ENCODE peak calls at places on chromosomes 4 and X, in ten cellular contexts. U, Y, R, V, P, L, C, F, J and X are unnamed samples.
A peak's percentile ranks its signal among the peaks of the same experiment; 100 is the strongest.

GRCh38 chrX:68694429-68695205 is 47.2 kb downstream of the STARD8 start:
- DNase-seq in U (no peak), Y (no peak), R (no peak), V (no peak), P (no peak), L (no peak), C (no peak), F (peak; percentile 45), J (no peak), X (no peak)

GRCh38 chr4:63566658-63567057 is 842.6 kb downstream of the TECRL start:
- DNase-seq in U (no peak), Y (no peak), R (no peak), V (no peak), P (no peak), L (no peak), C (no peak), F (no peak), J (no peak), X (no peak)

GRCh38 chr4:1366371-1367229 is 19.6 kb downstream of the UVSSA start:
- DNase-seq in U (no peak), Y (no peak), R (no peak), V (no peak), P (no peak), L (no peak), C (no peak), F (no peak), J (no peak), X (no peak)

GRCh38 chrX:25017667-25018247 is 2.0 kb upstream of the ARX start:
- DNase-seq in U (no peak), Y (no peak), R (no peak), V (no peak), P (no peak), L (no peak), C (no peak), F (no peak), J (no peak), X (no peak)

GRCh38 chr4:112523008-112523440 is 7.0 kb upstream of the NEUROG2 start:
- DNase-seq in U (peak; percentile 50), Y (peak; percentile 41), R (no peak), V (peak; percentile 31), P (no peak), L (peak; percentile 66), C (peak; percentile 57), F (no peak), J (peak; percentile 49), X (peak; percentile 61)

GRCh38 chr4:47187608-47188007 is 156.2 kb downstream of the GABRB1 start:
- DNase-seq in U (no peak), Y (no peak), R (no peak), V (no peak), P (no peak), L (no peak), C (no peak), F (no peak), J (no peak), X (no peak)

GRCh38 chrX:42776195-42776594 is 1.8 kb downstream of the PPP1R2C start:
- DNase-seq in U (no peak), Y (peak; percentile 18), R (no peak), V (no peak), P (no peak), L (no peak), C (peak; percentile 55), F (no peak), J (peak; percentile 88), X (no peak)

GRCh38 chrX:22135171-22135711 is 103.1 kb downstream of the PHEX start:
- DNase-seq in U (no peak), Y (no peak), R (no peak), V (no peak), P (no peak), L (peak; percentile 45), C (peak; percentile 53), F (peak; percentile 46), J (peak; percentile 35), X (no peak)

GRCh38 chr4:1133033-1133432 is 19.7 kb upstream of the RNF212 start:
- DNase-seq in U (no peak), Y (no peak), R (no peak), V (no peak), P (no peak), L (no peak), C (no peak), F (no peak), J (no peak), X (no peak)

GRCh38 chrX:13059676-13060499 is 15.5 kb upstream of the FAM9C start:
- DNase-seq in U (no peak), Y (peak; percentile 54), R (no peak), V (no peak), P (peak; percentile 26), L (peak; percentile 73), C (peak; percentile 71), F (peak; percentile 37), J (peak; percentile 44), X (no peak)

GRCh38 chr4:152910521-152910920 is 25.6 kb upstream of the FHDC1 start:
- DNase-seq in U (no peak), Y (no peak), R (no peak), V (no peak), P (no peak), L (no peak), C (no peak), F (no peak), J (no peak), X (no peak)

GRCh38 chrX:115679460-115679859 is 118.5 kb downstream of the PLS3 start:
- DNase-seq in U (no peak), Y (peak; percentile 25), R (no peak), V (no peak), P (peak; percentile 7), L (peak; percentile 39), C (peak; percentile 28), F (peak; percentile 44), J (peak; percentile 38), X (no peak)

GRCh38 chr4:24754586-24754985 is 40.8 kb upstream of the SOD3 start:
- DNase-seq in U (no peak), Y (no peak), R (no peak), V (no peak), P (no peak), L (no peak), C (no peak), F (no peak), J (peak; percentile 3), X (no peak)

GRCh38 chrX:30309139-30309571 is at the start of gene NR0B1:
- DNase-seq in U (no peak), Y (peak; percentile 18), R (no peak), V (no peak), P (no peak), L (no peak), C (peak; percentile 8), F (peak; percentile 31), J (no peak), X (no peak)

GRCh38 chr4:20829958-20830357 is 129.7 kb downstream of the PACRGL start:
- DNase-seq in U (no peak), Y (no peak), R (no peak), V (no peak), P (no peak), L (peak; percentile 6), C (peak; percentile 4), F (peak; percentile 73), J (peak; percentile 54), X (no peak)

GRCh38 chrX:137654481-137654880 is 88.6 kb downstream of the ZIC3 start:
- DNase-seq in U (no peak), Y (no peak), R (no peak), V (no peak), P (no peak), L (no peak), C (no peak), F (no peak), J (no peak), X (no peak)

GRCh38 chrX:63761639-63762038 is 23.4 kb downstream of the ARHGEF9 start:
- DNase-seq in U (no peak), Y (no peak), R (no peak), V (no peak), P (no peak), L (no peak), C (no peak), F (peak; percentile 12), J (peak; percentile 3), X (no peak)

GRCh38 chr4:128295255-128295654 is 7.6 kb upstream of the PGRMC2 start:
- DNase-seq in U (no peak), Y (no peak), R (no peak), V (no peak), P (no peak), L (no peak), C (no peak), F (no peak), J (no peak), X (no peak)
- H3K27ac ChIP-seq in U (no peak overlapping the region), Y (no peak overlapping the region), R (no peak overlapping the region), V (no peak overlapping the region), P (no peak overlapping the region), L (no peak overlapping the region), C (no peak overlapping the region), F (no peak overlapping the region), J (no peak overlapping the region), X (no peak overlapping the region)

GRCh38 chr4:12723849-12724447 is 760.2 kb downstream of the RAB28 start:
- DNase-seq in U (no peak), Y (peak; percentile 42), R (no peak), V (no peak), P (no peak), L (no peak), C (no peak), F (peak; percentile 15), J (no peak), X (no peak)
- H3K4me1 ChIP-seq in U (no peaks in the 10 kb centered on the region), Y (no peaks in the 10 kb centered on the region), R (no peaks in the 10 kb centered on the region), V (no peaks in the 10 kb centered on the region), P (no peaks in the 10 kb centered on the region), L (no peaks in the 10 kb centered on the region), C (no peaks in the 10 kb centered on the region), F (no peaks in the 10 kb centered on the region), J (no peaks in the 10 kb centered on the region), X (no peaks in the 10 kb centered on the region)

DNA sequence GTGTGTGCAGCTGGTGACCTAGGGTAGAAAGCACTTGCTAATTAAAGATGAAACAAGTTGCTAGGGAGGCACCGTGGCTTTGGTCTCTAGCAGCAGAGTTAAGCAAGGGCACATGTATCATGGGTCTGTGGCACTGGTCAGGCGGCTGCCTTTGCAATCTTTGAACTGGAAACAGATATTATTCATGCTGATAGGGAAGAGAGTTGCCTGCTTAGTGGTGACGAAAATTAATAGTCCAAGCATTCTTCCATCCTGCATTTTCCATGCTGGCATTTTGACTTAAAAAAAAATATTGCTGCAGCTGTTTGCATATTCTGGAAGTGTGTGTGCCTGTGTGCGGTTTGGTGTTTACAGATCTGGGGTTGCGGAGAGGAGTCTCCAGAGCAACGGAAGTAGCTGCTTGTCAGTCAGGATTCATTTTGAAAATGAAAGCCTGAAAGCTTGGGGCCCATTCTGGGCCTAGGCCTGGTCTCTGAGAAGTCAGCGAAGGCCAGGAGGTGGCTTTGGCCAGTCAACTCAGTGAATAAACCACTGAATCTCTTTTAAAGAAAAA is 2.3 kb upstream of the SOWAHD start:
- DNase-seq in U (no peak), Y (no peak), R (no peak), V (peak; percentile 51), P (no peak), L (peak; percentile 73), C (no peak), F (no peak), J (no peak), X (peak; percentile 83)
- H3K27ac ChIP-seq in U (no peak overlapping the region), Y (no peak overlapping the region), R (peak overlapping the region; percentile 32), V (peak overlapping the region; percentile 85), P (no peak overlapping the region), L (peak overlapping the region; percentile 56), C (peak overlapping the region; percentile 16), F (no peak overlapping the region), J (no peak overlapping the region), X (peak overlapping the region; percentile 74)

DNA sequence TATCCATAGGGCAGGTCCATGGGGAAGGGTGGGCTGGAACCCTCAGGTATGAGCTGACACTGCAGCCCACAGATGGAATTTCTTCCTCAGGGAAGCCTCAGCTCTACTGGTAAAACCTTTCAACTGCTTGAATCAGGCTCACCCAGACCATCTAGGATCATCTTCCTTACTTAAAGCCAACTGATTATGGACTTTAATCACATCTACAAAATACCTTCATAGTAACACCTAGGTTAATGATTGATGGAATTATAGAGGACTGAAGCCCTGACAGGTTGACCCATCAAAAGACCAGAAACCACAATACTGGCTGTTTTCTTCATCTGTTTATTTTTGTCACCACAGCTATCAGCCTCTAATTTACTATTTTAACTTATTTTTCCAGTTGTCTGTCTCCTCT is 188.9 kb upstream of the BOD1L1 start:
- DNase-seq in U (no peak), Y (no peak), R (no peak), V (no peak), P (no peak), L (no peak), C (no peak), F (no peak), J (no peak), X (no peak)
- H3K4me1 ChIP-seq in U (no peaks in the 10 kb centered on the region), Y (no peaks in the 10 kb centered on the region), R (no peaks in the 10 kb centered on the region), V (no peaks in the 10 kb centered on the region), P (no peaks in the 10 kb centered on the region), L (no peaks in the 10 kb centered on the region), C (no peaks in the 10 kb centered on the region), F (no peaks in the 10 kb centered on the region), J (no peaks in the 10 kb centered on the region), X (no peaks in the 10 kb centered on the region)